ENCODE peak calls at places on chromosomes 16 and 17, in five cellular contexts. S, Y, Z, Q and B are unnamed samples. For H3K4me1 and H3K36me3, the result is how much of the 10 kb centered on the place peaks cover.

GRCh38 chr17:68142595-68142994 is 105.2 kb upstream of the AMZ2 start:
- DNase-seq in S (no peak), Y (no peak), Z (no peak), Q (no peak), B (no peak)

GRCh38 chr16:14454391-14454790 is 175.7 kb downstream of the PARN start:
- DNase-seq in S (no peak), Y (no peak), Z (no peak), Q (no peak), B (no peak)

GRCh38 chr17:2851615-2852014 is 55.4 kb downstream of the RAP1GAP2 start:
- DNase-seq in S (no peak), Y (no peak), Z (no peak), Q (no peak), B (no peak)

GRCh38 chr17:49511810-49512209 is 16.7 kb downstream of the NGFR start:
- DNase-seq in S (no peak), Y (no peak), Z (no peak), Q (no peak), B (no peak)

GRCh38 chr16:49528564-49529150 is 155.1 kb downstream of the C16orf78 start:
- DNase-seq in S (no peak), Y (no peak), Z (no peak), Q (no peak), B (no peak)

GRCh38 chr16:67431077-67431804 is at the start of gene HSD11B2:
- DNase-seq in S (peak), Y (peak), Z (peak), Q (peak), B (peak)

GRCh38 chr17:39194985-39195524 is 2.4 kb downstream of the CACNB1 start:
- DNase-seq in S (no peak), Y (no peak), Z (no peak), Q (no peak), B (no peak)

GRCh38 chr16:23469814-23470213 is 16.8 kb upstream of the COG7 start:
- DNase-seq in S (peak), Y (no peak), Z (no peak), Q (peak), B (no peak)

GRCh38 chr16:27285676-27286196 is 17.2 kb upstream of the NSMCE1 start:
- DNase-seq in S (no peak), Y (no peak), Z (no peak), Q (no peak), B (peak)

GRCh38 chr17:63843387-63844292 is 1.2 kb upstream of the SMARCD2 start:
- DNase-seq in S (peak), Y (peak), Z (no peak), Q (peak), B (peak)

GRCh38 chr17:16255481-16255901 is 38.5 kb downstream of the PIGL start:
- DNase-seq in S (peak), Y (peak), Z (no peak), Q (peak), B (peak)

GRCh38 chr16:27625050-27625697 is 75.2 kb downstream of the KATNIP start:
- DNase-seq in S (peak), Y (no peak), Z (no peak), Q (no peak), B (peak)

GRCh38 chr17:65696739-65697394 is 135.4 kb upstream of the AXIN2 start:
- DNase-seq in S (no peak), Y (no peak), Z (no peak), Q (no peak), B (no peak)

GRCh38 chr17:45341389-45342158 is 24.8 kb upstream of the MAP3K14 start:
- DNase-seq in S (no peak), Y (peak), Z (peak), Q (peak), B (no peak)

GRCh38 chr16:12061336-12062055 is 85.0 kb downstream of the SNX29 start:
- DNase-seq in S (no peak), Y (no peak), Z (no peak), Q (no peak), B (peak)

GRCh38 chr17:40862985-40863733 is 3.9 kb downstream of the KRT12 start:
- DNase-seq in S (no peak), Y (no peak), Z (no peak), Q (no peak), B (no peak)

GRCh38 chr17:45702666-45703266 is 81.4 kb upstream of the CRHR1 start:
- DNase-seq in S (no peak), Y (no peak), Z (no peak), Q (no peak), B (no peak)

GRCh38 chr16:50740747-50741146 is 1.1 kb upstream of the CYLD start:
- DNase-seq in S (no peak), Y (no peak), Z (no peak), Q (no peak), B (no peak)

GRCh38 chr16:57383276-57384247 is 11.3 kb downstream of the CX3CL1 start:
- DNase-seq in S (peak), Y (peak), Z (no peak), Q (no peak), B (no peak)

GRCh38 chr16:64754279-64754678 is 367.6 kb downstream of the CDH11 start:
- DNase-seq in S (no peak), Y (no peak), Z (no peak), Q (no peak), B (no peak)

GRCh38 chr17:38925263-38925995 is at the start of gene LASP1NB:
- DNase-seq in S (no peak), Y (peak), Z (no peak), Q (no peak), B (no peak)

GRCh38 chr16:65769055-65769465 is 597.4 kb upstream of the CDH5 start:
- DNase-seq in S (no peak), Y (no peak), Z (no peak), Q (no peak), B (no peak)

DNA sequence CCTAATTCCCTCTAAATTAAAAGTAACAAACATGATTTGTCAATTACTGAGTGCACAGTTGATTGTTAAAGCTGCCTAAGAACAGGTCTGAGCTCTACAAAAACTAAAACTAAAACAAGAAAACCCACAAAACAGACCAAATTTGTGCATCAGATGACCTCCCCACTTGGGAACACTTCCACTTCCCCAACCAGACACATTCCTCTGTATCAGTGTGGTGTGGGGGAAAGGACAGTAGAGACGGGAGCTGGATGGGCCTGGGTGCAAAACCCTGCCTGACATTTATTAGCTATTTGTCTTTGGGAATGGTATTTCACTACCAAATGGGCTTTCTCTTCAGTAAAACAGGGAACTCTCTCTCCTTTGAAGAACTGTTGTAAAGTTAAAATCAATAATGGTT is 29.8 kb downstream of the STAT3 start:
- DNase-seq in S (no peak), Y (no peak), Z (no peak), Q (no peak), B (no peak)
- H3K4me1 ChIP-seq in S (under half), Y (under half), Z (under half), Q (under half), B (under half)

GRCh38 chr17:59383893-59384292 is 52.4 kb downstream of the YPEL2 start:
- DNase-seq in S (no peak), Y (no peak), Z (no peak), Q (no peak), B (no peak)
- H3K36me3 ChIP-seq in S (under half), Y (under half), Z (under half), Q (under half), B (under half)

GRCh38 chr17:47324224-47325020 is 667 bp downstream of the EFCAB13 start:
- DNase-seq in S (peak), Y (peak), Z (peak), Q (peak), B (peak)
- TF ChIP-seq POLR2A in S (no peak), Y (no peak), Z (no peak), Q (no peak), B (no peak)

GRCh38 chr17:34243732-34244299 is 11.3 kb upstream of the CCL2 start:
- DNase-seq in S (no peak), Y (no peak), Z (no peak), Q (no peak), B (no peak)
- H3K4me1 ChIP-seq in S (under half), Y (under half), Z (under half), Q (under half), B (under half)